ENCODE peak calls at places on chromosomes 12 and 14, in nine cellular contexts. P is sigmoid colon; H is RWPE2; C is NT2/D1; T is fibroblast of lung; K is cardiac muscle cell; B is stomach; E is OCI-LY7; U is CD8-positive, alpha-beta T cell. V is an unnamed sample.

GRCh38 chr12:121301876-121302275 is 5.4 kb upstream of the CAMKK2 start:
- DNase-seq in P (no peak), H (no peak), C (no peak), T (no peak), K (no peak), B (no peak), E (no peak), U (no peak), V (no peak)

GRCh38 chr14:32623300-32624093 is 294.4 kb downstream of the AKAP6 start:
- DNase-seq in P (no peak), H (no peak), C (no peak), T (peak; percentile 41), K (peak; percentile 56), B (no peak), E (no peak), U (no peak), V (no peak)

GRCh38 chr12:4881665-4882064 is 28.0 kb upstream of the KCNA1 start:
- DNase-seq in P (no peak), H (no peak), C (no peak), T (no peak), K (no peak), B (no peak), E (no peak), U (no peak), V (no peak)

GRCh38 chr12:176321-177181 is 37.4 kb downstream of the SLC6A12 start:
- DNase-seq in P (no peak), H (no peak), C (no peak), T (peak; percentile 72), K (peak; percentile 43), B (peak; percentile 56), E (no peak), U (no peak), V (no peak)

GRCh38 chr12:49662998-49663843 is 39.9 kb downstream of the PRPF40B start:
- DNase-seq in P (peak; percentile 84), H (no peak), C (peak; percentile 50), T (peak; percentile 80), K (peak; percentile 95), B (no peak), E (peak; percentile 94), U (peak; percentile 47), V (peak; percentile 83)

GRCh38 chr12:80593766-80594165 is 113.7 kb upstream of the MYF6 start:
- DNase-seq in P (no peak), H (no peak), C (no peak), T (peak; percentile 98), K (peak; percentile 38), B (no peak), E (no peak), U (no peak), V (no peak)

GRCh38 chr14:55446833-55447232 is 6.4 kb upstream of the TBPL2 start:
- DNase-seq in P (no peak), H (no peak), C (no peak), T (peak; percentile 91), K (peak; percentile 77), B (no peak), E (no peak), U (no peak), V (no peak)

GRCh38 chr12:47835831-47836155 is 16.1 kb upstream of the HDAC7 start:
- DNase-seq in P (peak; percentile 46), H (no peak), C (no peak), T (no peak), K (no peak), B (no peak), E (peak; percentile 33), U (no peak), V (no peak)

GRCh38 chr14:36217732-36218131 is 41.2 kb upstream of the PTCSC3 start:
- DNase-seq in P (no peak), H (no peak), C (no peak), T (peak; percentile 60), K (peak; percentile 0), B (peak; percentile 45), E (no peak), U (no peak), V (no peak)

GRCh38 chr12:99916555-99916954 is 68.2 kb downstream of the ANKS1B start:
- DNase-seq in P (no peak), H (no peak), C (no peak), T (peak; percentile 4), K (peak; percentile 2), B (no peak), E (no peak), U (no peak), V (no peak)

GRCh38 chr14:101961011-101961721 is 3.2 kb upstream of the DYNC1H1 start:
- DNase-seq in P (peak; percentile 85), H (no peak), C (peak; percentile 66), T (peak; percentile 68), K (peak; percentile 85), B (peak; percentile 82), E (peak; percentile 89), U (peak; percentile 54), V (peak; percentile 79)

GRCh38 chr14:61280092-61280525 is 1.0 kb downstream of the TMEM30B start:
- DNase-seq in P (no peak), H (peak; percentile 72), C (no peak), T (no peak), K (no peak), B (peak; percentile 45), E (no peak), U (peak; percentile 5), V (no peak)

GRCh38 chr14:98118749-98119148 is 1153.2 kb downstream of the BCL11B start:
- DNase-seq in P (no peak), H (no peak), C (no peak), T (no peak), K (no peak), B (no peak), E (no peak), U (no peak), V (no peak)

GRCh38 chr14:69997849-69998248 is 118.6 kb downstream of the SMOC1 start:
- DNase-seq in P (no peak), H (peak; percentile 83), C (no peak), T (peak; percentile 75), K (peak; percentile 90), B (peak; percentile 65), E (no peak), U (no peak), V (no peak)

GRCh38 chr12:1611775-1612174 is 17.3 kb upstream of the WNT5B start:
- DNase-seq in P (no peak), H (no peak), C (no peak), T (peak; percentile 93), K (peak; percentile 94), B (no peak), E (no peak), U (no peak), V (no peak)

GRCh38 chr12:51395283-51396230 is 4.4 kb upstream of the GALNT6 start:
- DNase-seq in P (no peak), H (no peak), C (no peak), T (no peak), K (no peak), B (no peak), E (no peak), U (no peak), V (no peak)

GRCh38 chr14:100487304-100487703 is 99.9 kb downstream of the BEGAIN start:
- DNase-seq in P (no peak), H (no peak), C (no peak), T (no peak), K (no peak), B (no peak), E (no peak), U (no peak), V (no peak)

GRCh38 chr14:100486025-100486828 is 101.0 kb downstream of the BEGAIN start:
- DNase-seq in P (no peak), H (no peak), C (peak; percentile 49), T (peak; percentile 77), K (peak; percentile 78), B (peak; percentile 45), E (peak; percentile 56), U (peak; percentile 22), V (no peak)

GRCh38 chr14:100484531-100485267 is 102.5 kb downstream of the BEGAIN start:
- DNase-seq in P (no peak), H (no peak), C (no peak), T (no peak), K (no peak), B (no peak), E (no peak), U (no peak), V (no peak)

GRCh38 chr14:100490252-100490651 is 97.0 kb downstream of the BEGAIN start:
- DNase-seq in P (no peak), H (no peak), C (no peak), T (no peak), K (no peak), B (no peak), E (no peak), U (no peak), V (no peak)

GRCh38 chr14:100488057-100488456 is 99.2 kb downstream of the BEGAIN start:
- DNase-seq in P (no peak), H (no peak), C (no peak), T (no peak), K (no peak), B (no peak), E (peak; percentile 20), U (no peak), V (no peak)
- H3K4me3 ChIP-seq in P (no peak overlapping the region), H (no peak overlapping the region), C (no peak overlapping the region), T (no peak overlapping the region), K (no peak overlapping the region), B (no peak overlapping the region), E (no peak overlapping the region), U (no peak overlapping the region), V (no peak overlapping the region)

GRCh38 chr14:49766839-49767238 is 1.1 kb upstream of the KLHDC2 start:
- DNase-seq in P (no peak), H (no peak), C (no peak), T (peak; percentile 3), K (no peak), B (no peak), E (peak; percentile 21), U (no peak), V (no peak)
- H3K4me3 ChIP-seq in P (peak overlapping the region; percentile 34), H (peak overlapping the region; percentile 68), C (no peak overlapping the region), T (peak overlapping the region; percentile 63), K (peak overlapping the region; percentile 83), B (peak overlapping the region; percentile 99), E (peak overlapping the region; percentile 73), U (peak overlapping the region; percentile 79), V (peak overlapping the region; percentile 91)

GRCh38 chr12:83664650-83665049 is 977.9 kb downstream of the TMTC2 start:
- DNase-seq in P (no peak), H (no peak), C (no peak), T (no peak), K (no peak), B (no peak), E (no peak), U (no peak), V (no peak)

GRCh38 chr12:83660727-83661126 is 974.0 kb downstream of the TMTC2 start:
- DNase-seq in P (no peak), H (no peak), C (no peak), T (no peak), K (no peak), B (no peak), E (no peak), U (no peak), V (no peak)

GRCh38 chr12:83666690-83667089 is 980.0 kb downstream of the TMTC2 start:
- DNase-seq in P (no peak), H (no peak), C (no peak), T (no peak), K (no peak), B (no peak), E (no peak), U (no peak), V (no peak)

GRCh38 chr12:83665755-83666154 is 979.0 kb downstream of the TMTC2 start:
- DNase-seq in P (no peak), H (no peak), C (no peak), T (no peak), K (no peak), B (no peak), E (no peak), U (no peak), V (no peak)
- H3K4me3 ChIP-seq in P (no peak overlapping the region), H (no peak overlapping the region), C (no peak overlapping the region), T (no peak overlapping the region), K (no peak overlapping the region), B (no peak overlapping the region), E (no peak overlapping the region), U (no peak overlapping the region), V (no peak overlapping the region)

GRCh38 chr14:100826371-100827139 is 637 bp downstream of the MEG3 start:
- DNase-seq in P (no peak), H (no peak), C (no peak), T (no peak), K (no peak), B (no peak), E (no peak), U (no peak), V (no peak)
- H3K4me3 ChIP-seq in P (peak overlapping the region; percentile 12), H (peak overlapping the region; percentile 45), C (no peak overlapping the region), T (peak overlapping the region; percentile 38), K (no peak overlapping the region), B (peak overlapping the region; percentile 35), E (no peak overlapping the region), U (no peak overlapping the region), V (peak overlapping the region; percentile 65)

V was measured in coronary artery.